ENCODE peak calls at places on chromosomes 4 and X, in nine cellular contexts. U is AML-193; Z is aorta; B is stimulated activated CD4-positive, alpha-beta T cell treated with anti-CD3 and anti-CD28 coated beads, Interleukin-15, amount 100 ng/mL, for 48 hours; L is GM12865; X is sciatic nerve; R is dorsolateral prefrontal cortex; M is nucleus accumbens; O is right cardiac atrium. A is an unnamed sample.

GRCh38 chr4:83356899-83357661 is 22.4 kb upstream of the HPSE start:
- DNase-seq in U (no peak), Z (no peak), B (no peak), L (peak), X (no peak), R (no peak), M (no peak), O (no peak), A (no peak)

GRCh38 chr4:30847157-30847556 is 127.0 kb downstream of the PCDH7 start:
- DNase-seq in U (no peak), Z (no peak), B (no peak), L (no peak), X (no peak), R (no peak), M (no peak), O (no peak), A (no peak)

GRCh38 chr4:113467581-113467980 is 294.0 kb downstream of the CAMK2D start:
- DNase-seq in U (peak), Z (no peak), B (no peak), L (no peak), X (no peak), R (no peak), M (no peak), O (no peak), A (no peak)

GRCh38 chr4:150007512-150007911 is 70.7 kb upstream of the DCLK2 start:
- DNase-seq in U (no peak), Z (no peak), B (no peak), L (no peak), X (no peak), R (no peak), M (no peak), O (no peak), A (no peak)

GRCh38 chr4:138494931-138495330 is 252.8 kb upstream of the SLC7A11 start:
- DNase-seq in U (peak), Z (no peak), B (no peak), L (peak), X (no peak), R (no peak), M (no peak), O (no peak), A (peak)

GRCh38 chr4:185726931-185727330 is 85.1 kb downstream of the SORBS2 start:
- DNase-seq in U (no peak), Z (no peak), B (no peak), L (no peak), X (no peak), R (no peak), M (no peak), O (no peak), A (no peak)

GRCh38 chr4:41696131-41696530 is 52.4 kb downstream of the PHOX2B start:
- DNase-seq in U (no peak), Z (no peak), B (no peak), L (no peak), X (no peak), R (no peak), M (no peak), O (no peak), A (no peak)

GRCh38 chrX:54602563-54602962 is 72.5 kb downstream of the GNL3L start:
- DNase-seq in U (no peak), Z (no peak), B (no peak), L (no peak), X (no peak), R (no peak), M (no peak), O (no peak), A (no peak)

GRCh38 chrX:154967603-154968002 is 54.9 kb downstream of the F8 start:
- DNase-seq in U (no peak), Z (no peak), B (no peak), L (no peak), X (no peak), R (no peak), M (no peak), O (no peak), A (no peak)

GRCh38 chr4:98481167-98481566 is 177.2 kb downstream of the TSPAN5 start:
- DNase-seq in U (no peak), Z (no peak), B (no peak), L (no peak), X (no peak), R (no peak), M (no peak), O (peak), A (no peak)

GRCh38 chr4:113435893-113436292 is 325.6 kb downstream of the CAMK2D start:
- DNase-seq in U (no peak), Z (no peak), B (no peak), L (no peak), X (peak), R (no peak), M (peak), O (peak), A (no peak)

GRCh38 chr4:160546201-160546600 is 1443.3 kb downstream of the RAPGEF2 start:
- DNase-seq in U (no peak), Z (no peak), B (no peak), L (no peak), X (no peak), R (no peak), M (no peak), O (no peak), A (no peak)

GRCh38 chrX:85243155-85243554 is 424 bp downstream of the SATL1 start:
- DNase-seq in U (no peak), Z (no peak), B (no peak), L (no peak), X (no peak), R (no peak), M (no peak), O (no peak), A (no peak)

GRCh38 chr4:156790866-156791265 is 180.7 kb downstream of the PDGFC start:
- DNase-seq in U (no peak), Z (no peak), B (no peak), L (no peak), X (no peak), R (no peak), M (no peak), O (no peak), A (peak)

GRCh38 chr4:27148211-27148895 is 287.7 kb downstream of the STIM2 start:
- DNase-seq in U (no peak), Z (no peak), B (no peak), L (no peak), X (no peak), R (no peak), M (no peak), O (no peak), A (no peak)

GRCh38 chr4:94472056-94472826 is 20.5 kb downstream of the PDLIM5 start:
- DNase-seq in U (no peak), Z (no peak), B (no peak), L (no peak), X (no peak), R (no peak), M (no peak), O (no peak), A (no peak)

GRCh38 chr4:73869130-73870055 is at the start of gene CXCL1:
- DNase-seq in U (peak), Z (peak), B (no peak), L (no peak), X (peak), R (no peak), M (no peak), O (peak), A (peak)

GRCh38 chr4:74038161-74039064 is at the start of gene CXCL3:
- DNase-seq in U (peak), Z (peak), B (no peak), L (peak), X (peak), R (peak), M (peak), O (peak), A (peak)

GRCh38 chr4:107999932-108000539 is 10.3 kb downstream of the HADH start:
- DNase-seq in U (peak), Z (no peak), B (no peak), L (no peak), X (no peak), R (no peak), M (no peak), O (no peak), A (no peak)

GRCh38 chr4:145045180-145045579 is 52.8 kb downstream of the ANAPC10 start:
- DNase-seq in U (no peak), Z (no peak), B (no peak), L (peak), X (no peak), R (no peak), M (no peak), O (no peak), A (no peak)

GRCh38 chr4:82201805-82202636 is 171.8 kb downstream of the HNRNPD start:
- DNase-seq in U (peak), Z (no peak), B (peak), L (peak), X (no peak), R (no peak), M (no peak), O (peak), A (peak)

GRCh38 chrX:104156630-104157529 is at the start of gene SLC25A53:
- DNase-seq in U (peak), Z (peak), B (peak), L (peak), X (peak), R (peak), M (peak), O (peak), A (peak)

GRCh38 chr4:36582214-36582613 is 300.8 kb downstream of the DTHD1 start:
- DNase-seq in U (no peak), Z (no peak), B (no peak), L (no peak), X (no peak), R (no peak), M (no peak), O (no peak), A (no peak)

GRCh38 chrX:259692-260355 is 21.4 kb upstream of the PLCXD1 start:
- DNase-seq in U (no peak), Z (peak), B (no peak), L (no peak), X (no peak), R (no peak), M (no peak), O (no peak), A (no peak)

GRCh38 chr4:116358633-116359222 is 726.6 kb downstream of the TRAM1L1 start:
- DNase-seq in U (peak), Z (peak), B (peak), L (peak), X (no peak), R (no peak), M (no peak), O (peak), A (peak)

GRCh38 chr4:25484243-25484721 is 107.2 kb downstream of the ANAPC4 start:
- DNase-seq in U (no peak), Z (no peak), B (no peak), L (no peak), X (no peak), R (no peak), M (no peak), O (no peak), A (peak)

GRCh38 chrX:96575011-96575410 is 109.6 kb upstream of the DIAPH2 start:
- DNase-seq in U (no peak), Z (no peak), B (no peak), L (no peak), X (no peak), R (no peak), M (no peak), O (no peak), A (no peak)

GRCh38 chr4:149176019-149176418 is 639.6 kb downstream of the IQCM start:
- DNase-seq in U (no peak), Z (no peak), B (no peak), L (peak), X (no peak), R (no peak), M (no peak), O (no peak), A (no peak)

GRCh38 chr4:152672403-152673092 is 7.2 kb downstream of the TMEM154 start:
- DNase-seq in U (no peak), Z (no peak), B (no peak), L (no peak), X (no peak), R (no peak), M (no peak), O (no peak), A (no peak)

GRCh38 chrX:71859637-71860036 is 51.0 kb upstream of the NHSL2 start:
- DNase-seq in U (peak), Z (no peak), B (peak), L (peak), X (no peak), R (no peak), M (no peak), O (no peak), A (peak)

GRCh38 chr4:23887989-23888388 is 1.9 kb downstream of the PPARGC1A start:
- DNase-seq in U (no peak), Z (no peak), B (no peak), L (no peak), X (no peak), R (no peak), M (no peak), O (no peak), A (no peak)

GRCh38 chr4:119300072-119300387 is 21.9 kb downstream of the FABP2 start:
- DNase-seq in U (no peak), Z (peak), B (no peak), L (peak), X (peak), R (peak), M (no peak), O (peak), A (peak)

GRCh38 chrX:54358424-54359211 is 772 bp upstream of the WNK3 start:
- DNase-seq in U (no peak), Z (peak), B (peak), L (no peak), X (peak), R (peak), M (peak), O (peak), A (peak)

A was measured in cardiac muscle cell.